ENCODE peak calls at places on chromosomes 13 and 19, in ten cellular contexts. K, V, M, B, G, Z, I, X, H and Y are unnamed samples.
A peak's percentile ranks its signal among the peaks of the same experiment; 100 is the strongest.

GRCh38 chr13:110397445-110397844 is 90.4 kb downstream of the COL4A2 start:
- DNase-seq in Z (no peak), I (no peak), B (no peak), M (peak; percentile 45), G (no peak), K (no peak), X (no peak), V (no peak), H (no peak), Y (no peak)

GRCh38 chr19:9075064-9075964 is 11.5 kb upstream of the OR1M1 start:
- DNase-seq in G (no peak), Z (peak; percentile 66), K (peak; percentile 30), M (peak; percentile 96), B (no peak), V (peak; percentile 81), X (peak; percentile 63), I (no peak), H (peak; percentile 95), Y (no peak)

GRCh38 chr19:14073925-14074838 is 1.6 kb downstream of the MISP3 start:
- DNase-seq in H (no peak), B (no peak), Z (peak; percentile 81), K (peak; percentile 67), X (peak; percentile 84), M (peak; percentile 30), G (peak; percentile 63), V (no peak), I (peak; percentile 28), Y (peak; percentile 53)

GRCh38 chr13:40598599-40598998 is 67.8 kb downstream of the FOXO1 start:
- DNase-seq in M (no peak), X (no peak), B (no peak), Z (no peak), K (no peak), H (no peak), G (no peak), I (no peak), V (no peak), Y (no peak)

GRCh38 chr13:71808708-71809107 is 58.3 kb downstream of the DACH1 start:
- DNase-seq in X (no peak), K (no peak), G (no peak), H (no peak), M (no peak), I (no peak), Z (no peak), V (no peak), B (no peak), Y (no peak)

GRCh38 chr13:112995395-112996091 is 26.5 kb downstream of the MCF2L start:
- DNase-seq in K (no peak), G (no peak), B (no peak), V (no peak), M (no peak), Z (peak; percentile 83), X (peak; percentile 92), H (no peak), I (no peak), Y (no peak)

GRCh38 chr13:111904166-111904565 is 162.8 kb upstream of the SOX1 start:
- DNase-seq in I (no peak), B (no peak), V (no peak), Z (no peak), K (no peak), M (no peak), G (no peak), H (no peak), X (no peak), Y (no peak)

GRCh38 chr19:3154957-3155736 is 19.3 kb downstream of the GNA15 start:
- DNase-seq in G (no peak), I (peak; percentile 76), X (peak; percentile 83), K (peak; percentile 66), V (peak; percentile 86), Z (no peak), H (peak; percentile 75), M (peak; percentile 100), B (peak; percentile 69), Y (peak; percentile 86)

GRCh38 chr19:3357731-3358391 is 8.5 kb upstream of the NFIC start:
- DNase-seq in H (no peak), V (peak; percentile 67), M (no peak), X (peak; percentile 48), Z (no peak), B (peak; percentile 31), K (no peak), G (no peak), I (no peak), Y (no peak)

GRCh38 chr19:54160182-54160811 is 776 bp upstream of the LENG1 start:
- DNase-seq in B (no peak), H (peak; percentile 33), M (peak; percentile 20), V (no peak), G (peak; percentile 57), X (peak; percentile 72), K (no peak), Z (no peak), I (no peak), Y (no peak)

GRCh38 chr19:1220452-1221037 is 15.0 kb downstream of the STK11 start:
- DNase-seq in M (no peak), I (no peak), Z (no peak), G (no peak), B (no peak), X (no peak), H (no peak), V (peak; percentile 53), K (peak; percentile 61), Y (peak; percentile 89)

GRCh38 chr13:36857273-36857672 is 38.3 kb downstream of the RFXAP start:
- DNase-seq in K (no peak), H (no peak), B (no peak), G (no peak), X (no peak), V (no peak), Z (no peak), I (no peak), M (no peak), Y (no peak)

GRCh38 chr19:17347877-17348276 is 10.5 kb downstream of the GTPBP3 start:
- DNase-seq in I (no peak), X (no peak), Z (no peak), M (no peak), G (no peak), V (no peak), H (no peak), B (no peak), K (no peak), Y (no peak)

GRCh38 chr19:17351815-17352435 is 14.6 kb downstream of the GTPBP3 start:
- DNase-seq in G (no peak), X (no peak), M (no peak), I (no peak), V (no peak), B (no peak), K (no peak), H (no peak), Z (no peak), Y (no peak)

GRCh38 chr19:17347361-17347760 is 10.0 kb downstream of the GTPBP3 start:
- DNase-seq in I (no peak), M (no peak), Z (no peak), X (no peak), H (no peak), B (no peak), K (no peak), G (no peak), V (no peak), Y (no peak)

GRCh38 chr19:17346109-17346671 is 8.8 kb downstream of the GTPBP3 start:
- DNase-seq in Z (peak; percentile 85), B (peak; percentile 67), I (peak; percentile 62), G (no peak), K (peak; percentile 89), X (peak; percentile 76), H (peak; percentile 58), M (peak; percentile 38), V (peak; percentile 88), Y (peak; percentile 89)

DNA sequence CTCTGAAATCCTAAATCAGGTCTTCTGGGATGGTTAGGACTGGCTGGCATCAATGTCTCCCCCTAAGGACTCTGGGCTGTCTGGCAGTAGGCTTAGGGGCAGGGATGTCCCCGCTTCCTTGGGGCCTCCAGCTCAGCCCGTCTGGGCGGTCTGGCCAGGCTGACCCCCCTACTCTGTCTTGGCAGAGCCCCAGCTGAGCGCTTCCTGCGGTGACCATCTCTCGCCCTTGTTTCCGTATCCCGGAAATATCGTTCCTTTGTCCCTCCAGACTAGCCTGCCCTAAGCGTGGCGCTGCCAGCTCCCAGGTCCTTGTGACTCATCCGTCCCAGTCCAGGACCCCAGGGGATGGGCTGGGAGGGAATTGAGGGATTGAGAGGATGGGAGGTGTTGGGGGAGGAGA is 11.3 kb downstream of the GTPBP3 start:
- DNase-seq in X (peak; percentile 67), I (no peak), H (peak; percentile 43), B (no peak), V (peak; percentile 81), K (peak; percentile 86), Z (no peak), G (no peak), M (peak; percentile 15), Y (no peak)
- H3K4me3 ChIP-seq in X (no peak overlapping the region), I (no peak overlapping the region), H (no peak overlapping the region), B (no peak overlapping the region), V (no peak overlapping the region), K (no peak overlapping the region), Z (no peak overlapping the region), G (no peak overlapping the region), M (no peak overlapping the region), Y (no peak overlapping the region)

GRCh38 chr19:45854167-45854778 is 8.7 kb downstream of the SYMPK start:
- DNase-seq in B (no peak), Z (no peak), K (no peak), I (no peak), V (no peak), G (peak; percentile 46), H (no peak), X (no peak), M (no peak), Y (no peak)
- H3K4me3 ChIP-seq in B (no peak overlapping the region), Z (no peak overlapping the region), K (no peak overlapping the region), I (no peak overlapping the region), V (no peak overlapping the region), G (no peak overlapping the region), H (no peak overlapping the region), X (no peak overlapping the region), M (no peak overlapping the region), Y (no peak overlapping the region)

GRCh38 chr13:44273991-44274810 is 99.4 kb upstream of the SERP2 start:
- DNase-seq in X (no peak), B (peak; percentile 79), I (peak; percentile 78), G (no peak), H (no peak), K (no peak), V (no peak), M (peak; percentile 64), Z (no peak), Y (peak; percentile 69)
- H3K4me3 ChIP-seq in X (no peak overlapping the region), B (peak overlapping the region; percentile 49), I (peak overlapping the region; percentile 61), G (peak overlapping the region; percentile 2), H (no peak overlapping the region), K (no peak overlapping the region), V (no peak overlapping the region), M (no peak overlapping the region), Z (peak overlapping the region; percentile 23), Y (peak overlapping the region; percentile 37)

DNA sequence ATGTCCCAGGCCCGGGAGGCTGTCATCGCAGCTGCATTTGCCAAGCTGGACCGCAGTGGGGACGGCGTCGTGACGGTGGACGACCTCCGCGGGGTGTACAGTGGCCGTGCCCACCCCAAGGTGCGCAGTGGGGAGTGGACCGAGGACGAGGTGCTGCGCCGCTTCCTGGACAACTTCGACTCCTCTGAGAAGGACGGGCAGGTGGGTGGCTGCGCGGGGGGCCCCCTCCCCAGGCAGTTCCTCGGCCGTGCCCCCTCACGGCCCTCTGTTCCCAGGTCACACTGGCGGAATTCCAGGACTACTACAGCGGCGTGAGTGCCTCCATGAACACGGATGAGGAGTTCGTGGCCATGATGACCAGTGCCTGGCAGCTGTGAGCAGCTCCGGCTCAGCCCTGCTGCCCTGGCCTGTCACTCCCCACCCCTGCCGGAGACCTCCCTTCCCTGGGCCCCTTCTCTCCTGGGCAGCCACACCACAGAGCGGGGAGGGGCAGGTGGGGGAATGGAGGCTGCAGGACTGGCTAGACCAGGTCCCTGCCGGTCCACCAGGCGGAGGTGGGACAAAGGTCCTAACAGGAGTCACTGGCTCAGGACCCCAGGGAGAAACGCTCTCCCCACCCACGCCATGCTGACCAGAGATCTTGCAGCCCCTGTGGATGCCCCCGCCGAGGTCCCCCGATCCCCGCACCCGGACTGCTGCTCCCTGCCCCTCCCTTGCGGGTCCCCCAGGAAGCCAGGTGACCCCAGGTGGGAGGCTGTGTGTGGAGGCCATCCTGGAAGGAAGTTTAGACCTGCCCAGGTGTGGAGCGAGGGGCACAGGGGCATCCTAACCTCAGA is 1.1 kb downstream of the CAPS start:
- DNase-seq in I (no peak), M (no peak), H (no peak), G (no peak), Z (no peak), B (no peak), K (no peak), V (no peak), X (no peak), Y (no peak)
- H3K4me3 ChIP-seq in I (no peak overlapping the region), M (no peak overlapping the region), H (no peak overlapping the region), G (no peak overlapping the region), Z (no peak overlapping the region), B (no peak overlapping the region), K (no peak overlapping the region), V (no peak overlapping the region), X (no peak overlapping the region), Y (no peak overlapping the region)